ENCODE peak calls at places on chromosomes 11 and 22, in five cellular contexts. I is HCT116, G is GM12891, N is HL-60, F is transverse colon. B is an unnamed sample.

GRCh38 chr11:66124564-66124963 is 54.5 kb downstream of the PACS1 start:
- DNase-seq in I (no peak), G (no peak), N (no peak), F (no peak), B (peak)

GRCh38 chr22:17633217-17633997 is 4.9 kb upstream of the ATP6V1E1 start:
- DNase-seq in I (peak), G (no peak), N (no peak), F (no peak), B (no peak)

GRCh38 chr11:62104816-62105610 is 18.8 kb upstream of the INCENP start:
- DNase-seq in I (no peak), G (no peak), N (no peak), F (no peak), B (no peak)

GRCh38 chr11:1889941-1890855 is 1.5 kb downstream of the PRR33 start:
- DNase-seq in I (no peak), G (peak), N (no peak), F (no peak), B (no peak)

GRCh38 chr11:134544095-134544815 is 132.2 kb upstream of the B3GAT1 start:
- DNase-seq in I (no peak), G (no peak), N (no peak), F (no peak), B (no peak)

GRCh38 chr11:14362613-14363012 is 3.6 kb upstream of the RRAS2 start:
- DNase-seq in I (no peak), G (no peak), N (no peak), F (no peak), B (no peak)

GRCh38 chr22:41352058-41352457 is 29.7 kb upstream of the TEF start:
- DNase-seq in I (peak), G (no peak), N (no peak), F (no peak), B (no peak)

GRCh38 chr22:20494978-20495860 is at the start of gene KLHL22:
- DNase-seq in I (no peak), G (peak), N (no peak), F (peak), B (no peak)

GRCh38 chr22:17810570-17811116 is 36.4 kb upstream of the BID start:
- DNase-seq in I (no peak), G (no peak), N (no peak), F (no peak), B (no peak)

GRCh38 chr11:1863352-1864215 is 10.7 kb downstream of the LSP1 start:
- DNase-seq in I (peak), G (no peak), N (no peak), F (peak), B (peak)

GRCh38 chr11:95229199-95230053 is 1.6 kb downstream of the SESN3 start:
- DNase-seq in I (no peak), G (no peak), N (no peak), F (no peak), B (no peak)

GRCh38 chr22:20155330-20156041 is 4.6 kb upstream of the CCDC188 start:
- DNase-seq in I (no peak), G (no peak), N (peak), F (no peak), B (no peak)

DNA sequence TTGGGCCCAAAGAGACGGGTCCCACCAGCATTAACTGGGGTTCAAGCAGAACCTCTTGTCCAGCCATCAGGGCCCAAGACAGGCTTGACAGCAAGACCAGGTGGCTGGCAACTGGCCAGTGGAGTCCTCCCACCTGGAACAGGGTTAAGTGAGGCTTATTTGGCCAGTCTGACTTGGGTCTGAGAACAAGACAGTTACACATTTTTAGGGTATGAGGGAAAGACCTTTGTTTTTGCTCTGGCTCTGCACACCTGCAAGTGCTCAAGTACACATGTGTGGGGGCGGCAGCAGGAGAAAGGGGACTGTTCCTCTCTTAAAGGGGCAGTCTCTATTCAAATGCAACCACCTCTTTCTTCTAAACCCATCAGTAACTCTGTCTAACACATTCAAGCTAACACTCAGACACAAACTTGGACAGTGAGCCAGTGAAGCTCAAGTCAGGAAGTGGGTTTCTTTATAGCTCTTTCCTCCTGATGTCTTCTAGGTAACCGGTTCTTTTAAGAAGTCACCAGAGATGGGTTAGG is 116.2 kb downstream of the ETS1 start:
- DNase-seq in I (no peak), G (no peak), N (no peak), F (peak), B (no peak)
- TF ChIP-seq POLR2AphosphoS5 in I (no peak), G (no peak), N (no peak), F (no peak), B (no peak)

GRCh38 chr11:269146-269890 is 8.9 kb upstream of the NLRP6 start:
- DNase-seq in I (no peak), G (no peak), N (peak), F (no peak), B (no peak)
- TF ChIP-seq POLR2AphosphoS5 in I (no peak), G (peak), N (peak), F (peak), B (no peak)

DNA sequence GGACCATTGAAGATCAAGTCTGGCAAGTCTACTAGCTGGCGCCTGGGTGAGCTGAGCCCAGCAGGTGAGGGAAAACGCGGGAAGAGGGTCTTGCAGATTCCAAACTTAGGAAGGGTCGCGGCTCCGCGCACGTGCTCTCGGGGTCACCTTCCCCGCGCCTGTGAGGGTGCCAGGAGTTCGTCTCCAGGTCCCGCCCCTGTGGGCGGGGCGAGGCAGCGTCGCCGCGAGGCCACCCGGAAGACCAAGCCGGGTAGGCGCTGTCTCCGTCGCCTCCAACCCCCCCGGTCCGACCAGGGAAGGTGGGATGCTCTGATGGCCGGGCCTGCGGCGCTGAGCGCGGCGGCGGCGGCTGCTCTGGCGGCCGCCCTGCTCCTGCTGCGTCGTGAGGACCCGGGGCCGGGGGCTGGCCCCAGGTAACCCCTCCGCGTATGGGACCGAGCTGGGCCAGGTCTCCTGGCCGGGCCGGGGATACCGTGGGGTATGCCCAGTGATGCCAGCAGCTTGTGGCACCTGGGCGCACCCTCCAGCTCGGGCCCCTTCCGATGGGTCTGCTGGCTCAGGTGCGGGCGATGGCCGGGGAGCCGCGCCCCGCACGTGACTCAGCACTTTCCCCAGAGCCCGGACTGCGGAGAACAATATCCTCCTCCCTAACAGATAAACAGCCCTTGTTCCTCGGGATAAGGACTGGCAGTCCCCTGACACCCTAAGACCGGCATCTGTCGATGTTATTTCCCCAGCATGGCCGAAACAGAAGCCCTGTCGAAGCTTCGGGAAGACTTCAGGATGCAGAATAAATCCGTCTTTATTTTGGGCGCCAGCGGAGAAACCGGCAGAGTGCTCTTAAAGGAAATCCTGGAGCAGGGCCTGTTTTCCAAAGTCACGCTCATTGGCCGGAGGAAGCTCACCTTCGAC is at the start of gene HTATIP2:
- DNase-seq in I (no peak), G (peak), N (peak), F (peak), B (no peak)
- TF ChIP-seq POLR2AphosphoS5 in I (peak), G (peak), N (peak), F (peak), B (no peak)

DNA sequence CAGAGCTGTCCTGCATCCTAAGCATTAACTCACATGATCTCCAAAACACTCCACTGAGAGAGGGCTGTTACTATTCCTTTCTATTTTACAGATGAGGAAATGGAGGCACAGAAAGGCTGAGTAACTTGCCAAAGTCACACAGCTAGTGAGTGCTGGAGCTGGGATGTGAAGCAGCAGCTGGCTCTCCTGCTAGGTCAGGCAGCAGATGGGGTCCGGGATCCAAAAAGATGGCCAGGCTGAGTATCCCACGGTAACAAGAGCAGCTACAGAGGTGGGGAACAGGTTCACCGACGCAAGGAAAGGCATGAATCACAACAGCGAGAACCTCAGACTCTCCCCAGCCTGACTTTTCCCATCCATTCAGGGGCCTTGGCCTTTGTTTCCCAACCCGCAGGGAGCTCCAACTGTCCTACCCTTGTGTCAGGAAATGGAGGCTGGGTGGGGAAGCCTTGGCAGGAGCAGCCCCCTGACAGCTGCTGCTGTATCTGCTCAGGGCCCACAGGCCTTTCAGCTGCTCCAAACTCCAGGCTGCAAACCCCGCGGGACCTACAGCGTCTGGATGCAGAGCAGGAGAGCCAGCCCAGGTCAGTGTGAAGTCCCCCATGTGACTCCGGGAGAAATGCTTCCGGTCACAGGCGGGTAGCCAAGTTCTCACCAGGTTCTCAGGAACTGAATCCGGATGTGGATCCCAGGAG is 29.5 kb downstream of the DKK3 start:
- DNase-seq in I (no peak), G (no peak), N (no peak), F (peak), B (peak)
- TF ChIP-seq POLR2AphosphoS5 in I (no peak), G (no peak), N (no peak), F (no peak), B (no peak)

DNA sequence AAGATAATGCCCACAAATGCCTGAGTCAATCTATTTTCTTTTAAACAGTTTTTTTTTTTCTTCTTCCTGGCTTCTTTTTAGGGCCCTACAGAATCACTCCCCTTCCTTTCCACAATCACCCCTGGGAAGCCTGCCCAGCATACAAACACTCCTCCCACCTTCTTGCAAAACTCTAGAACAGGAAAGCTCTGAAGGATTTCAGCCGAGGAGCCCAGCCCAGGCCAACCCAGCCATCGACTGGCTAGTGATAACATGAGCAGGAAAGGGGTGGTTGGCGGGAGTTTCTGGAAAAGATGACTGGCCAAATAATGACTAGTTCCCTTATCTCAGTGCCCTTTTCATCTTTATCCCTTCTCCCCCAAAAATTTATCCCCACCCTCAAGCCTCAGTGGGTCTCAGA is 68.2 kb downstream of the USP35 start:
- DNase-seq in I (no peak), G (no peak), N (no peak), F (peak), B (peak)
- TF ChIP-seq POLR2AphosphoS5 in I (no peak), G (no peak), N (no peak), F (no peak), B (no peak)

GRCh38 chr11:3738241-3738640 is 59.1 kb downstream of the NUP98 start:
- DNase-seq in I (no peak), G (no peak), N (no peak), F (no peak), B (no peak)
- TF ChIP-seq POLR2AphosphoS5 in I (no peak), G (no peak), N (no peak), F (no peak), B (no peak)

GRCh38 chr11:3357994-3358676 is 20.8 kb downstream of the ZNF195 start:
- DNase-seq in I (no peak), G (no peak), N (no peak), F (no peak), B (no peak)
- TF ChIP-seq POLR2AphosphoS5 in I (no peak), G (no peak), N (no peak), F (no peak), B (no peak)

GRCh38 chr22:31048570-31048969 is 32.5 kb upstream of the SMTN start:
- DNase-seq in I (no peak), G (no peak), N (no peak), F (no peak), B (no peak)

GRCh38 chr22:31045900-31046587 is 35.1 kb upstream of the SMTN start:
- DNase-seq in I (no peak), G (no peak), N (no peak), F (no peak), B (no peak)

GRCh38 chr22:31046591-31047226 is 34.4 kb upstream of the SMTN start:
- DNase-seq in I (no peak), G (no peak), N (no peak), F (peak), B (no peak)

GRCh38 chr22:31040542-31041398 is 40.3 kb upstream of the SMTN start:
- DNase-seq in I (no peak), G (no peak), N (no peak), F (no peak), B (no peak)

DNA sequence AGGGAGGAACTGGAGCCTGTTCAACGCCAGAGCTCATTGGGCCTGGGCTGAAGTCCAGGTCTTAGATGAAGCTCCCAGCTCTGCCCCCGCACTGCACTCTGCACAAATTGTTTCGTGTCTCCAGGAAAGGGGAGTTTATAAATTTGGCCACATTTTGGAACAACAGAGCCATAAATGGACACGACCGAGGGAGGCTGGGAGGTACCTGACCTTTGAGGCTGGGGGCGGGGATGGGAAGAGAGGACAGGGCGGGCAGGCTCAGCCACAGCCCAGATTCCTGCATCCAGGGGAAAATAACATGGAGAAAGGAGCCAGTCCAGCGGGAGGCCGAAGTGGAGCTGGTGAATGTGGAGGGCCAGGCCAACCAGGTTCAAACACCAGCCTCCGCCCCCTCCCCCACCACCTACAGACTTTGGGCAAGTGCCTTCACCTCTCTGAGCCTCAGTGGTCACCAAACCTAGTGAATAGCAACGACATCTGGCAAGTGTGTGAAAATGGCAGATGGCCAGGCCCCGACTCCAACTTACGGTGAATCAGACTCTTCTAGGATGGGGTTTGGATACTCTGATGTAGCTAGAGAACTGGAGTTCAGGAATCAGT is 36.8 kb upstream of the SMTN start:
- DNase-seq in I (no peak), G (no peak), N (no peak), F (peak), B (peak)
- TF ChIP-seq POLR2AphosphoS5 in I (no peak), G (no peak), N (no peak), F (no peak), B (no peak)

GRCh38 chr11:68031136-68031459 is 617 bp downstream of the NDUFS8 start:
- DNase-seq in I (no peak), G (no peak), N (no peak), F (no peak), B (no peak)

GRCh38 chr11:68026391-68027105 is 3.9 kb upstream of the NDUFS8 start:
- DNase-seq in I (no peak), G (no peak), N (no peak), F (no peak), B (no peak)

GRCh38 chr11:68027667-68028066 is 2.8 kb upstream of the NDUFS8 start:
- DNase-seq in I (no peak), G (no peak), N (no peak), F (no peak), B (no peak)

GRCh38 chr11:68030318-68031135 is at the start of gene NDUFS8:
- DNase-seq in I (peak), G (peak), N (peak), F (peak), B (peak)

DNA sequence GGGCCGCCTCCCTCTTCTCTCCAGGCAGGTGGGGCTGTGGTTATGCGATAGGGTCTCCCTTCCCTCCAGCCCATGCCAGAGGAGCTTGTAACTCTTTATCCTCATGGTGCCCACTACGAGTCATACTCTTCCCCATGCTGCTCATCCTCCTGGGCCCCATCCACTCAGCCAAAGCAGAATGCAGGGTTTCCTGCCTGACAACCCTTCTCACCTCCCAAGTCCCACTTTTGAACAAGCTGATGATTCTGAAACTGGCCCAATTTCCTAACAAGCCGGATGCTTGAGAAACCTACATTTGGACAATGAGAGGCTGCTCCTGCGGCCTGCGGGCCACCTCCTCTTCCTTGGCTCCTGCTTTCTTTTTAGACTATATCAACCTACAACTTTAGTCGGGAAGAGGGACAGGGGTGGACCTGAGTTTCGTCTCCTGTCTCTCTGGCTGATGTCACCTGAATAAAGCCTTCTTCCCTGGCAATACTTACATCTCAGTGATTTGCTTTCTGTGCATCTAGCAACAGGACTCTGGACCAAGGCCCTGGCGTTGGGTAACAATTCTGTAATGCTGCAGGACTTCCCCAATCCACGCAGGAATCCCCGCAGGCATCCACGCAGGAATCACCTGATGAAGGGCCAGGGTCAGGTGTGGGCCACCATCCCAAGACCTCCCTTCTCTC is 1.5 kb upstream of the NDUFS8 start:
- DNase-seq in I (no peak), G (no peak), N (peak), F (no peak), B (no peak)
- TF ChIP-seq POLR2AphosphoS5 in I (no peak), G (no peak), N (no peak), F (no peak), B (no peak)

GRCh38 chr22:22032099-22032905 is 49.7 kb upstream of the TOP3B start:
- DNase-seq in I (no peak), G (no peak), N (no peak), F (no peak), B (no peak)

GRCh38 chr22:22034469-22035132 is 52.0 kb upstream of the TOP3B start:
- DNase-seq in I (no peak), G (no peak), N (no peak), F (no peak), B (no peak)

GRCh38 chr22:22033803-22034468 is 51.3 kb upstream of the TOP3B start:
- DNase-seq in I (no peak), G (no peak), N (no peak), F (no peak), B (no peak)

GRCh38 chr22:22031571-22031970 is 49.0 kb upstream of the TOP3B start:
- DNase-seq in I (no peak), G (no peak), N (no peak), F (no peak), B (no peak)

DNA sequence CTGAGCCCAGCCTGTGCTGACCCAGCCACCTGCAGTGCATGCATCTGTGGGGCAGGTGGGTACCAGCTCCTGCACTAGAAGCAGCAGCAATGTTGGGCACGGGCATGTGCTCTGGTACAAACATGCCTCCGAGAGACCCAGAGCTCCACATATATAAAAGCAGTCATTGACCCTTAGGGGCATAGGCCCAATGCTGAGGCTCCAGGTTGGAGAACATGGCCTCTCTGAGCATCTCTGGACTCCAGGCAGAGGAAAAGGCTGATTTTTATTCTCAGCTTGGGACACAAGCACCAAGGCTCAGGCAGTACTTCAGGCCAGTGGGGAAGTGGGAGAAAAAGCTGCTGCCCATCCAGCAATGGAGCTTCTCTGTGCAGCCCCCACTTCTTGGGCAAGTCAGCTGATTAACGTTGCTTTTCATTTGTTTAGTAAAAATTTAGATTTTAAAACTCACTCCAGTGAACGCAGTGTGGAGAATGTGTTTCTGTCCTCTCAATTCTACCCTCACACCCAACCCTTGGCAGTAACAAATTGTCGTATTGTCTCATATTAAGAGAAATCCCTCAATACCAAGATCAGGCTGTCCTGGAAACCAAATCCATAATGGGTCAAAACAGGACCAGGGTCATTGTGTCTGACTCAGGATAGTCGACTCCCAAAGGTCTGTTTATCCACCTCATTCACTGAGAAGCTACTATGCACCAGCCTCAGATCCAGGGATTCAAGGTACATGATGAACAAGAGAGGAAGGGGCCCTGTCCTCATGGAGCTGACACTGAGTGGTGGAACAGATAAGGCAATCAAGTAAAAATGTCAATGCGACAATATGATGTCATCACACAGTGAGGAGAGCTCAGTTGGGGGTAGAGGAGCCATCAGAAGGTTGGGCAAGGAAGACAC is 50.6 kb upstream of the TOP3B start:
- DNase-seq in I (no peak), G (no peak), N (no peak), F (no peak), B (no peak)
- TF ChIP-seq POLR2AphosphoS5 in I (no peak), G (no peak), N (no peak), F (no peak), B (no peak)